ENCODE peak calls at places on chromosome X, in six cellular contexts. One of them, this sample, is unnamed.

GRCh38 chrX:100645106-100645505 is 1.1 kb downstream of the SRPX2 start:
- DNase-seq in cardiac muscle cell: no peak
- DNase-seq in tibial nerve: no peak
- DNase-seq in SK-N-SH: no peak
- DNase-seq in bronchial epithelial cell: peak; percentile 54
- DNase-seq in gastrocnemius medialis: no peak
- DNase-seq in this sample: no peak

GRCh38 chrX:41599507-41599906 is 89.3 kb upstream of the GPR34 start:
- DNase-seq in gastrocnemius medialis: no peak
- DNase-seq in cardiac muscle cell: no peak
- DNase-seq in SK-N-SH: no peak
- DNase-seq in bronchial epithelial cell: no peak
- DNase-seq in tibial nerve: no peak
- DNase-seq in this sample: no peak

GRCh38 chrX:119389854-119390501 is 9.2 kb upstream of the SLC25A43 start:
- DNase-seq in bronchial epithelial cell: no peak
- DNase-seq in gastrocnemius medialis: no peak
- DNase-seq in SK-N-SH: no peak
- DNase-seq in tibial nerve: no peak
- DNase-seq in cardiac muscle cell: no peak
- DNase-seq in this sample: no peak

GRCh38 chrX:68369559-68369958 is 63.7 kb downstream of the OPHN1 start:
- DNase-seq in bronchial epithelial cell: no peak
- DNase-seq in tibial nerve: no peak
- DNase-seq in gastrocnemius medialis: no peak
- DNase-seq in SK-N-SH: no peak
- DNase-seq in cardiac muscle cell: no peak
- DNase-seq in this sample: no peak

GRCh38 chrX:120200851-120201250 is 42.4 kb downstream of the RHOXF2 start:
- DNase-seq in SK-N-SH: no peak
- DNase-seq in tibial nerve: no peak
- DNase-seq in gastrocnemius medialis: no peak
- DNase-seq in cardiac muscle cell: no peak
- DNase-seq in bronchial epithelial cell: no peak
- DNase-seq in this sample: no peak

GRCh38 chrX:28988246-28988645 is 401.0 kb downstream of the IL1RAPL1 start:
- DNase-seq in bronchial epithelial cell: no peak
- DNase-seq in gastrocnemius medialis: no peak
- DNase-seq in SK-N-SH: no peak
- DNase-seq in cardiac muscle cell: peak; percentile 63
- DNase-seq in tibial nerve: no peak
- DNase-seq in this sample: no peak

GRCh38 chrX:10156199-10157031 is at the start of gene CLCN4:
- DNase-seq in SK-N-SH: peak; percentile 41
- DNase-seq in tibial nerve: no peak
- DNase-seq in bronchial epithelial cell: no peak
- DNase-seq in gastrocnemius medialis: peak; percentile 80
- DNase-seq in cardiac muscle cell: peak; percentile 76
- DNase-seq in this sample: no peak

GRCh38 chrX:47690175-47690574 is 31.2 kb upstream of the UXT start:
- DNase-seq in cardiac muscle cell: no peak
- DNase-seq in tibial nerve: no peak
- DNase-seq in bronchial epithelial cell: no peak
- DNase-seq in SK-N-SH: no peak
- DNase-seq in gastrocnemius medialis: no peak
- DNase-seq in this sample: no peak

GRCh38 chrX:103941201-103941975 is 21.0 kb upstream of the TMSB15B start:
- DNase-seq in gastrocnemius medialis: no peak
- DNase-seq in bronchial epithelial cell: peak; percentile 45
- DNase-seq in SK-N-SH: peak; percentile 20
- DNase-seq in cardiac muscle cell: peak; percentile 45
- DNase-seq in tibial nerve: no peak
- DNase-seq in this sample: no peak

GRCh38 chrX:2767631-2768455 is 16.0 kb downstream of the XG start:
- DNase-seq in cardiac muscle cell: no peak
- DNase-seq in SK-N-SH: no peak
- DNase-seq in tibial nerve: peak; percentile 32
- DNase-seq in bronchial epithelial cell: peak; percentile 21
- DNase-seq in gastrocnemius medialis: peak; percentile 50
- DNase-seq in this sample: no peak

GRCh38 chrX:44973420-44973932 is 100.5 kb downstream of the KDM6A start:
- DNase-seq in gastrocnemius medialis: no peak
- DNase-seq in tibial nerve: no peak
- DNase-seq in SK-N-SH: no peak
- DNase-seq in bronchial epithelial cell: no peak
- DNase-seq in cardiac muscle cell: no peak
- DNase-seq in this sample: no peak

GRCh38 chrX:17459596-17459995 is 84.6 kb downstream of the NHS start:
- DNase-seq in gastrocnemius medialis: no peak
- DNase-seq in tibial nerve: no peak
- DNase-seq in bronchial epithelial cell: peak; percentile 66
- DNase-seq in cardiac muscle cell: no peak
- DNase-seq in SK-N-SH: no peak
- DNase-seq in this sample: no peak

GRCh38 chrX:81900522-81900921 is 698.6 kb downstream of the SH3BGRL start:
- DNase-seq in SK-N-SH: no peak
- DNase-seq in gastrocnemius medialis: no peak
- DNase-seq in bronchial epithelial cell: no peak
- DNase-seq in tibial nerve: no peak
- DNase-seq in cardiac muscle cell: no peak
- DNase-seq in this sample: no peak

GRCh38 chrX:10582945-10583344 is 37.4 kb downstream of the MID1 start:
- DNase-seq in cardiac muscle cell: no peak
- DNase-seq in bronchial epithelial cell: peak; percentile 37
- DNase-seq in tibial nerve: no peak
- DNase-seq in SK-N-SH: no peak
- DNase-seq in gastrocnemius medialis: no peak
- DNase-seq in this sample: no peak

GRCh38 chrX:41779058-41779564 is 55.1 kb downstream of the GPR82 start:
- DNase-seq in bronchial epithelial cell: peak; percentile 88
- DNase-seq in SK-N-SH: no peak
- DNase-seq in tibial nerve: no peak
- DNase-seq in gastrocnemius medialis: no peak
- DNase-seq in cardiac muscle cell: peak; percentile 72
- DNase-seq in this sample: no peak

GRCh38 chrX:67777148-67777547 is 233.3 kb downstream of the AR start:
- DNase-seq in tibial nerve: no peak
- DNase-seq in cardiac muscle cell: no peak
- DNase-seq in gastrocnemius medialis: no peak
- DNase-seq in SK-N-SH: no peak
- DNase-seq in bronchial epithelial cell: no peak
- DNase-seq in this sample: no peak

GRCh38 chrX:37922926-37923325 is 75.6 kb upstream of the DYNLT3 start:
- DNase-seq in bronchial epithelial cell: no peak
- DNase-seq in SK-N-SH: no peak
- DNase-seq in gastrocnemius medialis: no peak
- DNase-seq in cardiac muscle cell: no peak
- DNase-seq in tibial nerve: no peak
- DNase-seq in this sample: no peak

GRCh38 chrX:128975716-128976115 is 547.6 kb downstream of the SMARCA1 start:
- DNase-seq in bronchial epithelial cell: peak; percentile 2
- DNase-seq in gastrocnemius medialis: no peak
- DNase-seq in SK-N-SH: peak; percentile 41
- DNase-seq in tibial nerve: no peak
- DNase-seq in cardiac muscle cell: peak; percentile 66
- DNase-seq in this sample: no peak

GRCh38 chrX:122777766-122778165 is 406.3 kb upstream of the GRIA3 start:
- DNase-seq in SK-N-SH: no peak
- DNase-seq in tibial nerve: no peak
- DNase-seq in bronchial epithelial cell: peak; percentile 3
- DNase-seq in gastrocnemius medialis: no peak
- DNase-seq in cardiac muscle cell: no peak
- DNase-seq in this sample: no peak

GRCh38 chrX:1535241-1536041 is 1.5 kb downstream of the P2RY8 start:
- DNase-seq in tibial nerve: no peak
- DNase-seq in SK-N-SH: no peak
- DNase-seq in bronchial epithelial cell: no peak
- DNase-seq in gastrocnemius medialis: no peak
- DNase-seq in cardiac muscle cell: no peak
- DNase-seq in this sample: no peak

GRCh38 chrX:7316280-7316679 is 168.3 kb upstream of the PUDP start:
- DNase-seq in tibial nerve: no peak
- DNase-seq in bronchial epithelial cell: peak; percentile 12
- DNase-seq in cardiac muscle cell: no peak
- DNase-seq in SK-N-SH: no peak
- DNase-seq in gastrocnemius medialis: no peak
- DNase-seq in this sample: no peak

GRCh38 chrX:46929439-46930018 is 17.3 kb downstream of the JADE3 start:
- DNase-seq in gastrocnemius medialis: no peak
- DNase-seq in bronchial epithelial cell: peak; percentile 74
- DNase-seq in tibial nerve: no peak
- DNase-seq in SK-N-SH: no peak
- DNase-seq in cardiac muscle cell: no peak
- DNase-seq in this sample: no peak

GRCh38 chrX:100895365-100896075 is 21.4 kb upstream of the NOX1 start:
- DNase-seq in cardiac muscle cell: peak; percentile 28
- DNase-seq in gastrocnemius medialis: no peak
- DNase-seq in tibial nerve: no peak
- DNase-seq in SK-N-SH: peak; percentile 19
- DNase-seq in bronchial epithelial cell: peak; percentile 94
- DNase-seq in this sample: peak; percentile 10

GRCh38 chrX:12002876-12003275 is 135.4 kb upstream of the FRMPD4 start:
- DNase-seq in gastrocnemius medialis: no peak
- DNase-seq in cardiac muscle cell: no peak
- DNase-seq in bronchial epithelial cell: peak; percentile 66
- DNase-seq in tibial nerve: no peak
- DNase-seq in SK-N-SH: no peak
- DNase-seq in this sample: no peak

GRCh38 chrX:135484636-135485289 is 35.7 kb upstream of the INTS6L start:
- DNase-seq in gastrocnemius medialis: no peak
- DNase-seq in bronchial epithelial cell: peak; percentile 46
- DNase-seq in cardiac muscle cell: peak; percentile 48
- DNase-seq in tibial nerve: no peak
- DNase-seq in SK-N-SH: peak; percentile 21
- DNase-seq in this sample: peak; percentile 21

GRCh38 chrX:130079824-130080406 is 30.4 kb downstream of the ELF4 start:
- DNase-seq in tibial nerve: no peak
- DNase-seq in cardiac muscle cell: peak; percentile 61
- DNase-seq in gastrocnemius medialis: peak; percentile 20
- DNase-seq in SK-N-SH: peak; percentile 75
- DNase-seq in bronchial epithelial cell: peak; percentile 55
- DNase-seq in this sample: no peak

GRCh38 chrX:51144828-51145442 is 187.7 kb upstream of the NUDT10 start:
- DNase-seq in gastrocnemius medialis: no peak
- DNase-seq in cardiac muscle cell: peak; percentile 71
- DNase-seq in SK-N-SH: peak; percentile 48
- DNase-seq in bronchial epithelial cell: peak; percentile 23
- DNase-seq in tibial nerve: no peak
- DNase-seq in this sample: no peak

GRCh38 chrX:13078739-13079444 is 34.5 kb upstream of the FAM9C start:
- DNase-seq in SK-N-SH: no peak
- DNase-seq in gastrocnemius medialis: peak; percentile 14
- DNase-seq in cardiac muscle cell: no peak
- DNase-seq in bronchial epithelial cell: no peak
- DNase-seq in tibial nerve: peak; percentile 23
- DNase-seq in this sample: no peak

GRCh38 chrX:22313757-22314156 is 41.0 kb downstream of the CBLL2 start:
- DNase-seq in cardiac muscle cell: no peak
- DNase-seq in tibial nerve: no peak
- DNase-seq in gastrocnemius medialis: no peak
- DNase-seq in bronchial epithelial cell: no peak
- DNase-seq in SK-N-SH: no peak
- DNase-seq in this sample: no peak

GRCh38 chrX:102154218-102154860 is 1.4 kb downstream of the BEX5 start:
- DNase-seq in SK-N-SH: peak; percentile 16
- DNase-seq in cardiac muscle cell: peak; percentile 5
- DNase-seq in tibial nerve: no peak
- DNase-seq in bronchial epithelial cell: no peak
- DNase-seq in gastrocnemius medialis: no peak
- DNase-seq in this sample: no peak
- TF ChIP-seq CTCF in SK-N-SH: peak; percentile 44
- TF ChIP-seq CTCF in cardiac muscle cell: no peak
- TF ChIP-seq CTCF in tibial nerve: no peak
- TF ChIP-seq CTCF in bronchial epithelial cell: no peak
- TF ChIP-seq CTCF in gastrocnemius medialis: no peak
- TF ChIP-seq CTCF in this sample: peak; percentile 43

GRCh38 chrX:71623105-71623450 is 4.8 kb upstream of the CXCR3 start:
- DNase-seq in gastrocnemius medialis: no peak
- DNase-seq in tibial nerve: no peak
- DNase-seq in bronchial epithelial cell: no peak
- DNase-seq in cardiac muscle cell: no peak
- DNase-seq in SK-N-SH: no peak
- DNase-seq in this sample: no peak
- H3K4me3 ChIP-seq in gastrocnemius medialis: no peak overlapping the region
- H3K4me3 ChIP-seq in tibial nerve: no peak overlapping the region
- H3K4me3 ChIP-seq in bronchial epithelial cell: no peak overlapping the region
- H3K4me3 ChIP-seq in cardiac muscle cell: no peak overlapping the region
- H3K4me3 ChIP-seq in SK-N-SH: no peak overlapping the region
- H3K4me3 ChIP-seq in this sample: no peak overlapping the region

GRCh38 chrX:153805436-153805835 is 11.0 kb downstream of the SSR4 start:
- DNase-seq in cardiac muscle cell: no peak
- DNase-seq in gastrocnemius medialis: no peak
- DNase-seq in bronchial epithelial cell: no peak
- DNase-seq in SK-N-SH: no peak
- DNase-seq in tibial nerve: no peak
- DNase-seq in this sample: no peak

GRCh38 chrX:153804621-153805020 is 10.2 kb downstream of the SSR4 start:
- DNase-seq in tibial nerve: no peak
- DNase-seq in bronchial epithelial cell: no peak
- DNase-seq in SK-N-SH: no peak
- DNase-seq in gastrocnemius medialis: no peak
- DNase-seq in cardiac muscle cell: no peak
- DNase-seq in this sample: no peak

GRCh38 chrX:153802513-153803045 is 8.1 kb downstream of the SSR4 start:
- DNase-seq in SK-N-SH: no peak
- DNase-seq in gastrocnemius medialis: no peak
- DNase-seq in bronchial epithelial cell: no peak
- DNase-seq in cardiac muscle cell: no peak
- DNase-seq in tibial nerve: no peak
- DNase-seq in this sample: no peak

GRCh38 chrX:153803211-153804099 is 9.0 kb downstream of the SSR4 start:
- DNase-seq in tibial nerve: no peak
- DNase-seq in SK-N-SH: no peak
- DNase-seq in cardiac muscle cell: no peak
- DNase-seq in bronchial epithelial cell: no peak
- DNase-seq in gastrocnemius medialis: no peak
- DNase-seq in this sample: no peak

DNA sequence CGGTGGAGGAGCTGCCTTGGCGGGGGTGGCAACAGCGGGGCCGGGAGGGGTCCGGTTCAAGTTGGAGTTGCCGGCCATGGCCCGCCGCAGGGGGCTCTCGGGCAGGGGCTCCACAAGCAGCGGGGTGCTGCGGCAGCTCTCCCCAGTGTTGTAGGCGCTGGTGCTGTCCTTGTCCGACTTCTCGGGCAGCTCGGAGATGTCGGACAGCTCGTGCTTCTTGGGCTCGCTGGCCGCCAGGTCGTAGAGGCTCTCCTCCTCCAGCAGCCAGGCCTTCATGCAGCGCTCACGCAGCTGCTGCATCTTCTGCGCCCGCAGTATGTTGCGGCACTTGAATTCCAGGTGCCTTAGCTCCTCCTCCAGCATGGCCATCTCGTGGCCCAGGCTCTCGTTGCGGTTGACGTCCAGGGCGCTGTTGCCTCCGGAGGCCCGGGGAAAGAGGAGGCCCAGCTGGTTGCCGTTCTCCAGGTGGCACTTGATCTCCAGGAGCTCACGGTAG is 9.7 kb downstream of the SSR4 start:
- DNase-seq in gastrocnemius medialis: no peak
- DNase-seq in SK-N-SH: no peak
- DNase-seq in tibial nerve: no peak
- DNase-seq in cardiac muscle cell: no peak
- DNase-seq in bronchial epithelial cell: no peak
- DNase-seq in this sample: no peak
- TF ChIP-seq CTCF in gastrocnemius medialis: no peak
- TF ChIP-seq CTCF in SK-N-SH: no peak
- TF ChIP-seq CTCF in tibial nerve: no peak
- TF ChIP-seq CTCF in cardiac muscle cell: no peak
- TF ChIP-seq CTCF in bronchial epithelial cell: no peak
- TF ChIP-seq CTCF in this sample: no peak

GRCh38 chrX:30590368-30590767 is 12.8 kb upstream of the TASL start:
- DNase-seq in bronchial epithelial cell: no peak
- DNase-seq in tibial nerve: no peak
- DNase-seq in SK-N-SH: no peak
- DNase-seq in cardiac muscle cell: no peak
- DNase-seq in gastrocnemius medialis: no peak
- DNase-seq in this sample: no peak
- H3K4me3 ChIP-seq in bronchial epithelial cell: no peak overlapping the region
- H3K4me3 ChIP-seq in tibial nerve: no peak overlapping the region
- H3K4me3 ChIP-seq in SK-N-SH: no peak overlapping the region
- H3K4me3 ChIP-seq in cardiac muscle cell: no peak overlapping the region
- H3K4me3 ChIP-seq in gastrocnemius medialis: no peak overlapping the region
- H3K4me3 ChIP-seq in this sample: no peak overlapping the region